ENCODE peak calls at places on chromosomes 3 and 15, in four cellular contexts. H, B, U and F are unnamed samples.

GRCh38 chr15:90851945-90852344 is 16.4 kb upstream of the FURIN start:
- DNase-seq in B (no peak), U (no peak), H (no peak), F (no peak)

GRCh38 chr3:149270180-149270579 is 48.6 kb upstream of the CP start:
- DNase-seq in B (no peak), U (no peak), H (no peak), F (no peak)

GRCh38 chr3:74287557-74287956 is 326.9 kb downstream of the CNTN3 start:
- DNase-seq in B (no peak), H (no peak), U (no peak), F (no peak)

GRCh38 chr15:56798639-56799038 is 65.3 kb upstream of the ZNF280D start:
- DNase-seq in B (peak), U (no peak), H (no peak), F (peak)

GRCh38 chr15:45385568-45385967 is 7.2 kb upstream of the GATM start:
- DNase-seq in H (no peak), U (no peak), B (no peak), F (no peak)

GRCh38 chr3:178445139-178445538 is 91.1 kb upstream of the KCNMB2 start:
- DNase-seq in H (no peak), B (no peak), U (no peak), F (no peak)

GRCh38 chr3:195226900-195227447 is 44.0 kb downstream of the XXYLT1 start:
- DNase-seq in B (peak), U (peak), H (peak), F (peak)

GRCh38 chr3:5427938-5428337 is 240.4 kb downstream of the EDEM1 start:
- DNase-seq in H (no peak), B (no peak), U (no peak), F (no peak)

GRCh38 chr15:77859491-77860060 is 217.9 kb downstream of the TBC1D2B start:
- DNase-seq in B (no peak), H (peak), U (no peak), F (no peak)

GRCh38 chr3:111667621-111668239 is 72.6 kb upstream of the ZBED2 start:
- DNase-seq in H (no peak), U (no peak), B (peak), F (peak)

GRCh38 chr3:94184781-94185180 is 121.9 kb downstream of the NSUN3 start:
- DNase-seq in H (no peak), U (no peak), B (peak), F (no peak)

GRCh38 chr3:98966862-98967554 is 65.5 kb upstream of the DCBLD2 start:
- DNase-seq in H (no peak), U (no peak), B (peak), F (peak)

GRCh38 chr15:92112180-92112579 is 258.7 kb downstream of the SLCO3A1 start:
- DNase-seq in B (no peak), U (no peak), H (no peak), F (peak)

GRCh38 chr15:98213346-98213979 is 253.0 kb downstream of the ARRDC4 start:
- DNase-seq in H (no peak), B (no peak), U (no peak), F (no peak)

GRCh38 chr3:112464264-112464663 is 35.0 kb downstream of the BTLA start:
- DNase-seq in B (no peak), H (no peak), U (no peak), F (peak)